ENCODE peak calls at places on chromosomes 3 and 15, in ten cellular contexts. One of them, this sample, is unnamed. For H3K27me3, the result is how much of the 10 kb centered on the place peaks cover.

GRCh38 chr3:66031102-66031698 is 7.5 kb downstream of the MAGI1 start:
- DNase-seq in upper lobe of left lung: no peak
- DNase-seq in pancreas: no peak
- DNase-seq in right atrium auricular region: no peak
- DNase-seq in PC-3: no peak
- DNase-seq in fibroblast of lung: no peak
- DNase-seq in endothelial cell of umbilical vein: no peak
- DNase-seq in tibial artery: no peak
- DNase-seq in heart right ventricle: no peak
- DNase-seq in AG04450: no peak
- DNase-seq in this sample: no peak

GRCh38 chr3:11582123-11582968 is 61.4 kb downstream of the VGLL4 start:
- DNase-seq in upper lobe of left lung: no peak
- DNase-seq in pancreas: no peak
- DNase-seq in right atrium auricular region: peak
- DNase-seq in PC-3: no peak
- DNase-seq in fibroblast of lung: peak
- DNase-seq in endothelial cell of umbilical vein: peak
- DNase-seq in tibial artery: peak
- DNase-seq in heart right ventricle: peak
- DNase-seq in AG04450: peak
- DNase-seq in this sample: no peak

GRCh38 chr3:169522595-169523529 is 140.7 kb downstream of the MECOM start:
- DNase-seq in upper lobe of left lung: no peak
- DNase-seq in pancreas: no peak
- DNase-seq in right atrium auricular region: no peak
- DNase-seq in PC-3: no peak
- DNase-seq in fibroblast of lung: no peak
- DNase-seq in endothelial cell of umbilical vein: no peak
- DNase-seq in tibial artery: no peak
- DNase-seq in heart right ventricle: no peak
- DNase-seq in AG04450: no peak
- DNase-seq in this sample: no peak

GRCh38 chr15:95994418-95994817 is 336.1 kb upstream of the NR2F2 start:
- DNase-seq in upper lobe of left lung: no peak
- DNase-seq in pancreas: no peak
- DNase-seq in right atrium auricular region: no peak
- DNase-seq in PC-3: no peak
- DNase-seq in fibroblast of lung: peak
- DNase-seq in endothelial cell of umbilical vein: no peak
- DNase-seq in tibial artery: no peak
- DNase-seq in heart right ventricle: no peak
- DNase-seq in AG04450: peak
- DNase-seq in this sample: no peak

GRCh38 chr3:52046186-52046913 is 10.0 kb downstream of the DUSP7 start:
- DNase-seq in upper lobe of left lung: no peak
- DNase-seq in pancreas: no peak
- DNase-seq in right atrium auricular region: no peak
- DNase-seq in PC-3: peak
- DNase-seq in fibroblast of lung: peak
- DNase-seq in endothelial cell of umbilical vein: peak
- DNase-seq in tibial artery: peak
- DNase-seq in heart right ventricle: peak
- DNase-seq in AG04450: peak
- DNase-seq in this sample: no peak

GRCh38 chr15:27495963-27496459 is 525.0 kb downstream of the GABRG3 start:
- DNase-seq in upper lobe of left lung: no peak
- DNase-seq in pancreas: no peak
- DNase-seq in right atrium auricular region: no peak
- DNase-seq in PC-3: no peak
- DNase-seq in fibroblast of lung: no peak
- DNase-seq in endothelial cell of umbilical vein: no peak
- DNase-seq in tibial artery: no peak
- DNase-seq in heart right ventricle: no peak
- DNase-seq in AG04450: no peak
- DNase-seq in this sample: no peak

GRCh38 chr3:107938128-107938527 is 152.7 kb downstream of the CD47 start:
- DNase-seq in upper lobe of left lung: no peak
- DNase-seq in pancreas: no peak
- DNase-seq in right atrium auricular region: no peak
- DNase-seq in PC-3: peak
- DNase-seq in fibroblast of lung: peak
- DNase-seq in endothelial cell of umbilical vein: peak
- DNase-seq in tibial artery: no peak
- DNase-seq in heart right ventricle: no peak
- DNase-seq in AG04450: no peak
- DNase-seq in this sample: no peak

GRCh38 chr15:66765478-66766281 is 63.6 kb downstream of the SMAD6 start:
- DNase-seq in upper lobe of left lung: no peak
- DNase-seq in pancreas: peak
- DNase-seq in right atrium auricular region: no peak
- DNase-seq in PC-3: peak
- DNase-seq in fibroblast of lung: peak
- DNase-seq in endothelial cell of umbilical vein: peak
- DNase-seq in tibial artery: peak
- DNase-seq in heart right ventricle: peak
- DNase-seq in AG04450: no peak
- DNase-seq in this sample: no peak

GRCh38 chr3:114446605-114447004 is 152.8 kb downstream of the TIGIT start:
- DNase-seq in upper lobe of left lung: no peak
- DNase-seq in pancreas: no peak
- DNase-seq in right atrium auricular region: no peak
- DNase-seq in PC-3: no peak
- DNase-seq in fibroblast of lung: no peak
- DNase-seq in endothelial cell of umbilical vein: peak
- DNase-seq in tibial artery: no peak
- DNase-seq in heart right ventricle: peak
- DNase-seq in AG04450: no peak
- DNase-seq in this sample: no peak

GRCh38 chr3:18018491-18019177 is 276.2 kb upstream of the TBC1D5 start:
- DNase-seq in upper lobe of left lung: no peak
- DNase-seq in pancreas: no peak
- DNase-seq in right atrium auricular region: no peak
- DNase-seq in PC-3: no peak
- DNase-seq in fibroblast of lung: peak
- DNase-seq in endothelial cell of umbilical vein: no peak
- DNase-seq in tibial artery: no peak
- DNase-seq in heart right ventricle: no peak
- DNase-seq in AG04450: no peak
- DNase-seq in this sample: no peak

DNA sequence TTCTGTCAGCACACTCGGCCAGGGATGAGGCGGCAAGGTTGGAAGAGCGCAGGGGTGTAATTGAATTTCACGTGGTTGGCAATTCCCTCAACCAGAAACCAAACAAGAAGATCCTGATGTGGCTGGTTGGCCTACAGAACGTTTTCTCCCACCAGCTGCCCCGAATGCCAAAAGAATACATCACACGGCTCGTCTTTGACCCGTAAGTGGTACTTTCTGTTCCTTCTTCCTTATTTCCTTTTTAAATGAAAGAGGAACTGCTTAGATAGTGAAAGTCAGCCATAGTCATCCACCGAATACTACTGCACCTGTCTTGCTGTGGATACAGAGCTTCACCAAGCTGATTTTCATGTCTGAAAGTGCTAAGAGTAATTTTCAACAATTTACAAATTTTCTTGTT is 60.1 kb downstream of the SGO1 start:
- DNase-seq in upper lobe of left lung: no peak
- DNase-seq in pancreas: no peak
- DNase-seq in right atrium auricular region: no peak
- DNase-seq in PC-3: no peak
- DNase-seq in fibroblast of lung: no peak
- DNase-seq in endothelial cell of umbilical vein: no peak
- DNase-seq in tibial artery: peak
- DNase-seq in heart right ventricle: no peak
- DNase-seq in AG04450: no peak
- DNase-seq in this sample: no peak
- H3K27me3 ChIP-seq in upper lobe of left lung: under half
- H3K27me3 ChIP-seq in pancreas: under half
- H3K27me3 ChIP-seq in right atrium auricular region: under half
- H3K27me3 ChIP-seq in PC-3: under half
- H3K27me3 ChIP-seq in fibroblast of lung: under half
- H3K27me3 ChIP-seq in endothelial cell of umbilical vein: under half
- H3K27me3 ChIP-seq in tibial artery: under half
- H3K27me3 ChIP-seq in heart right ventricle: under half
- H3K27me3 ChIP-seq in AG04450: under half
- H3K27me3 ChIP-seq in this sample: under half

DNA sequence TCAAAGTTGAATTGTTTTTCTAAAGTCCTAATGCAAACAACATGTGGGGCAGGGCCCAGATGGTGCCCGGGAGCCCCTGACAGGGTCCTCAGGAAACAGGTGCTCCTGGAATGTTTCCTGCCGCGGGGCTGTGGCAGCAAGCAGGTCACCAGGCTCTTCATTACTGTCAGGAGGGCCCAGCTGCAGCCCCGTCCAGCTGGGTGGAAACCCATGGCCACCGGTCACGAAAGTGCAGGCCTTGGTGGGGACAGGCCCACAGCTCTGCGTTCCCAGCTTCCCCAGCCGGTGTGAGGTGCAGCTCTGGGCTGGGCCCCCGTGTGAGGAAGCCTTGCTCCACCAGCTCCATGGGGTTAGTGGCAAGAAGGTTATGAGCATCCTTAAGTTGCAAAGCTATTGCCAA is 63.9 kb upstream of the GATA2 start:
- DNase-seq in upper lobe of left lung: no peak
- DNase-seq in pancreas: no peak
- DNase-seq in right atrium auricular region: no peak
- DNase-seq in PC-3: no peak
- DNase-seq in fibroblast of lung: no peak
- DNase-seq in endothelial cell of umbilical vein: peak
- DNase-seq in tibial artery: peak
- DNase-seq in heart right ventricle: no peak
- DNase-seq in AG04450: no peak
- DNase-seq in this sample: no peak
- TF ChIP-seq CTCF in upper lobe of left lung: no peak
- TF ChIP-seq CTCF in pancreas: no peak
- TF ChIP-seq CTCF in right atrium auricular region: no peak
- TF ChIP-seq CTCF in PC-3: no peak
- TF ChIP-seq CTCF in fibroblast of lung: no peak
- TF ChIP-seq CTCF in endothelial cell of umbilical vein: no peak
- TF ChIP-seq CTCF in tibial artery: no peak
- TF ChIP-seq CTCF in heart right ventricle: no peak
- TF ChIP-seq CTCF in AG04450: no peak
- TF ChIP-seq CTCF in this sample: no peak

GRCh38 chr15:82060817-82061216 is 15.0 kb upstream of the MEX3B start:
- DNase-seq in upper lobe of left lung: no peak
- DNase-seq in pancreas: no peak
- DNase-seq in right atrium auricular region: no peak
- DNase-seq in PC-3: no peak
- DNase-seq in fibroblast of lung: no peak
- DNase-seq in endothelial cell of umbilical vein: no peak
- DNase-seq in tibial artery: no peak
- DNase-seq in heart right ventricle: no peak
- DNase-seq in AG04450: no peak
- DNase-seq in this sample: no peak

GRCh38 chr15:82064824-82065223 is 19.0 kb upstream of the MEX3B start:
- DNase-seq in upper lobe of left lung: no peak
- DNase-seq in pancreas: no peak
- DNase-seq in right atrium auricular region: no peak
- DNase-seq in PC-3: no peak
- DNase-seq in fibroblast of lung: peak
- DNase-seq in endothelial cell of umbilical vein: peak
- DNase-seq in tibial artery: no peak
- DNase-seq in heart right ventricle: no peak
- DNase-seq in AG04450: no peak
- DNase-seq in this sample: no peak

GRCh38 chr15:82063055-82063454 is 17.2 kb upstream of the MEX3B start:
- DNase-seq in upper lobe of left lung: no peak
- DNase-seq in pancreas: no peak
- DNase-seq in right atrium auricular region: no peak
- DNase-seq in PC-3: no peak
- DNase-seq in fibroblast of lung: no peak
- DNase-seq in endothelial cell of umbilical vein: no peak
- DNase-seq in tibial artery: no peak
- DNase-seq in heart right ventricle: no peak
- DNase-seq in AG04450: no peak
- DNase-seq in this sample: no peak

GRCh38 chr15:82058517-82059204 is 12.8 kb upstream of the MEX3B start:
- DNase-seq in upper lobe of left lung: no peak
- DNase-seq in pancreas: no peak
- DNase-seq in right atrium auricular region: no peak
- DNase-seq in PC-3: no peak
- DNase-seq in fibroblast of lung: no peak
- DNase-seq in endothelial cell of umbilical vein: no peak
- DNase-seq in tibial artery: no peak
- DNase-seq in heart right ventricle: no peak
- DNase-seq in AG04450: no peak
- DNase-seq in this sample: no peak

GRCh38 chr15:82062479-82062878 is 16.7 kb upstream of the MEX3B start:
- DNase-seq in upper lobe of left lung: no peak
- DNase-seq in pancreas: no peak
- DNase-seq in right atrium auricular region: no peak
- DNase-seq in PC-3: no peak
- DNase-seq in fibroblast of lung: no peak
- DNase-seq in endothelial cell of umbilical vein: no peak
- DNase-seq in tibial artery: no peak
- DNase-seq in heart right ventricle: no peak
- DNase-seq in AG04450: no peak
- DNase-seq in this sample: no peak
- H3K27me3 ChIP-seq in upper lobe of left lung: under half
- H3K27me3 ChIP-seq in pancreas: under half
- H3K27me3 ChIP-seq in right atrium auricular region: under half
- H3K27me3 ChIP-seq in PC-3: under half
- H3K27me3 ChIP-seq in fibroblast of lung: under half
- H3K27me3 ChIP-seq in endothelial cell of umbilical vein: under half
- H3K27me3 ChIP-seq in tibial artery: half or more
- H3K27me3 ChIP-seq in heart right ventricle: under half
- H3K27me3 ChIP-seq in AG04450: under half
- H3K27me3 ChIP-seq in this sample: under half

GRCh38 chr3:30631237-30631961 is 25.0 kb downstream of the TGFBR2 start:
- DNase-seq in upper lobe of left lung: no peak
- DNase-seq in pancreas: no peak
- DNase-seq in right atrium auricular region: no peak
- DNase-seq in PC-3: peak
- DNase-seq in fibroblast of lung: peak
- DNase-seq in endothelial cell of umbilical vein: peak
- DNase-seq in tibial artery: no peak
- DNase-seq in heart right ventricle: no peak
- DNase-seq in AG04450: no peak
- DNase-seq in this sample: no peak
- TF ChIP-seq CTCF in upper lobe of left lung: no peak
- TF ChIP-seq CTCF in pancreas: no peak
- TF ChIP-seq CTCF in right atrium auricular region: no peak
- TF ChIP-seq CTCF in PC-3: no peak
- TF ChIP-seq CTCF in fibroblast of lung: no peak
- TF ChIP-seq CTCF in endothelial cell of umbilical vein: no peak
- TF ChIP-seq CTCF in tibial artery: no peak
- TF ChIP-seq CTCF in heart right ventricle: no peak
- TF ChIP-seq CTCF in AG04450: no peak
- TF ChIP-seq CTCF in this sample: no peak

GRCh38 chr3:38645076-38645475 is 4.4 kb downstream of the SCN5A start:
- DNase-seq in upper lobe of left lung: no peak
- DNase-seq in pancreas: no peak
- DNase-seq in right atrium auricular region: peak
- DNase-seq in PC-3: no peak
- DNase-seq in fibroblast of lung: no peak
- DNase-seq in endothelial cell of umbilical vein: no peak
- DNase-seq in tibial artery: peak
- DNase-seq in heart right ventricle: no peak
- DNase-seq in AG04450: no peak
- DNase-seq in this sample: no peak
- H3K27me3 ChIP-seq in upper lobe of left lung: under half
- H3K27me3 ChIP-seq in pancreas: under half
- H3K27me3 ChIP-seq in right atrium auricular region: under half
- H3K27me3 ChIP-seq in PC-3: half or more
- H3K27me3 ChIP-seq in fibroblast of lung: under half
- H3K27me3 ChIP-seq in endothelial cell of umbilical vein: under half
- H3K27me3 ChIP-seq in tibial artery: under half
- H3K27me3 ChIP-seq in heart right ventricle: under half
- H3K27me3 ChIP-seq in AG04450: under half
- H3K27me3 ChIP-seq in this sample: under half

This sample was measured in CD4-positive, alpha-beta T cell.